ENCODE peak calls at places on chromosomes 1 and 21, in eight cellular contexts. One of them, this sample, is unnamed.
A peak's percentile ranks its signal among the peaks of the same experiment; 100 is the strongest.

GRCh38 chr1:2396059-2396458 is 4.4 kb downstream of the RER1 start:
- DNase-seq in progenitor cell of endocrine pancreas: no peak
- DNase-seq in hypothalamus: no peak
- DNase-seq in AG08396: no peak
- DNase-seq in stimulated activated CD8-positive, alpha-beta memory T cell treated with anti-CD3 and anti-CD28 coated beads, Interleukin-15, amount 100 ng/mL, for 24 hours: no peak
- DNase-seq in GM12891: no peak
- DNase-seq in CD8-positive, alpha-beta T cell: no peak
- DNase-seq in Caco-2: no peak
- DNase-seq in this sample: no peak

GRCh38 chr1:46539968-46540367 is 11.5 kb downstream of the KNCN start:
- DNase-seq in AG08396: peak; percentile 91
- DNase-seq in hypothalamus: no peak
- DNase-seq in Caco-2: no peak
- DNase-seq in stimulated activated CD8-positive, alpha-beta memory T cell treated with anti-CD3 and anti-CD28 coated beads, Interleukin-15, amount 100 ng/mL, for 24 hours: no peak
- DNase-seq in CD8-positive, alpha-beta T cell: no peak
- DNase-seq in GM12891: no peak
- DNase-seq in progenitor cell of endocrine pancreas: no peak
- DNase-seq in this sample: no peak

GRCh38 chr1:180854456-180854855 is 58.2 kb upstream of the KIAA1614 start:
- DNase-seq in AG08396: no peak
- DNase-seq in stimulated activated CD8-positive, alpha-beta memory T cell treated with anti-CD3 and anti-CD28 coated beads, Interleukin-15, amount 100 ng/mL, for 24 hours: no peak
- DNase-seq in Caco-2: peak; percentile 48
- DNase-seq in CD8-positive, alpha-beta T cell: no peak
- DNase-seq in progenitor cell of endocrine pancreas: no peak
- DNase-seq in GM12891: no peak
- DNase-seq in hypothalamus: no peak
- DNase-seq in this sample: no peak

GRCh38 chr1:27086628-27087027 is 68.3 kb downstream of the SLC9A1 start:
- DNase-seq in AG08396: no peak
- DNase-seq in progenitor cell of endocrine pancreas: no peak
- DNase-seq in GM12891: no peak
- DNase-seq in stimulated activated CD8-positive, alpha-beta memory T cell treated with anti-CD3 and anti-CD28 coated beads, Interleukin-15, amount 100 ng/mL, for 24 hours: no peak
- DNase-seq in Caco-2: no peak
- DNase-seq in hypothalamus: no peak
- DNase-seq in CD8-positive, alpha-beta T cell: no peak
- DNase-seq in this sample: no peak

GRCh38 chr1:173276922-173277800 is 70.0 kb upstream of the TNFSF4 start:
- DNase-seq in Caco-2: no peak
- DNase-seq in AG08396: no peak
- DNase-seq in hypothalamus: no peak
- DNase-seq in GM12891: no peak
- DNase-seq in stimulated activated CD8-positive, alpha-beta memory T cell treated with anti-CD3 and anti-CD28 coated beads, Interleukin-15, amount 100 ng/mL, for 24 hours: no peak
- DNase-seq in progenitor cell of endocrine pancreas: no peak
- DNase-seq in CD8-positive, alpha-beta T cell: no peak
- DNase-seq in this sample: no peak

GRCh38 chr1:21696931-21697330 is 27.8 kb upstream of the RAP1GAP start:
- DNase-seq in progenitor cell of endocrine pancreas: no peak
- DNase-seq in Caco-2: no peak
- DNase-seq in stimulated activated CD8-positive, alpha-beta memory T cell treated with anti-CD3 and anti-CD28 coated beads, Interleukin-15, amount 100 ng/mL, for 24 hours: no peak
- DNase-seq in hypothalamus: no peak
- DNase-seq in CD8-positive, alpha-beta T cell: no peak
- DNase-seq in AG08396: no peak
- DNase-seq in GM12891: no peak
- DNase-seq in this sample: no peak

GRCh38 chr1:88327391-88328267 is 356.4 kb upstream of the PKN2 start:
- DNase-seq in CD8-positive, alpha-beta T cell: no peak
- DNase-seq in hypothalamus: no peak
- DNase-seq in progenitor cell of endocrine pancreas: no peak
- DNase-seq in GM12891: no peak
- DNase-seq in stimulated activated CD8-positive, alpha-beta memory T cell treated with anti-CD3 and anti-CD28 coated beads, Interleukin-15, amount 100 ng/mL, for 24 hours: no peak
- DNase-seq in Caco-2: no peak
- DNase-seq in AG08396: peak; percentile 62
- DNase-seq in this sample: no peak

GRCh38 chr1:168447871-168448270 is 95.9 kb downstream of the XCL2 start:
- DNase-seq in hypothalamus: no peak
- DNase-seq in progenitor cell of endocrine pancreas: no peak
- DNase-seq in Caco-2: no peak
- DNase-seq in CD8-positive, alpha-beta T cell: no peak
- DNase-seq in GM12891: no peak
- DNase-seq in stimulated activated CD8-positive, alpha-beta memory T cell treated with anti-CD3 and anti-CD28 coated beads, Interleukin-15, amount 100 ng/mL, for 24 hours: no peak
- DNase-seq in AG08396: no peak
- DNase-seq in this sample: no peak

GRCh38 chr1:46043491-46044017 is 88.9 kb downstream of the PIK3R3 start:
- DNase-seq in stimulated activated CD8-positive, alpha-beta memory T cell treated with anti-CD3 and anti-CD28 coated beads, Interleukin-15, amount 100 ng/mL, for 24 hours: no peak
- DNase-seq in CD8-positive, alpha-beta T cell: no peak
- DNase-seq in progenitor cell of endocrine pancreas: no peak
- DNase-seq in GM12891: no peak
- DNase-seq in AG08396: no peak
- DNase-seq in hypothalamus: no peak
- DNase-seq in Caco-2: no peak
- DNase-seq in this sample: peak; percentile 69

GRCh38 chr1:112417985-112418607 is 22.1 kb downstream of the CTTNBP2NL start:
- DNase-seq in CD8-positive, alpha-beta T cell: no peak
- DNase-seq in AG08396: no peak
- DNase-seq in Caco-2: no peak
- DNase-seq in progenitor cell of endocrine pancreas: no peak
- DNase-seq in GM12891: no peak
- DNase-seq in stimulated activated CD8-positive, alpha-beta memory T cell treated with anti-CD3 and anti-CD28 coated beads, Interleukin-15, amount 100 ng/mL, for 24 hours: no peak
- DNase-seq in hypothalamus: no peak
- DNase-seq in this sample: no peak

GRCh38 chr1:6513296-6513928 is 21.9 kb upstream of the PLEKHG5 start:
- DNase-seq in stimulated activated CD8-positive, alpha-beta memory T cell treated with anti-CD3 and anti-CD28 coated beads, Interleukin-15, amount 100 ng/mL, for 24 hours: no peak
- DNase-seq in GM12891: no peak
- DNase-seq in progenitor cell of endocrine pancreas: no peak
- DNase-seq in Caco-2: no peak
- DNase-seq in AG08396: peak; percentile 30
- DNase-seq in hypothalamus: no peak
- DNase-seq in CD8-positive, alpha-beta T cell: no peak
- DNase-seq in this sample: no peak

GRCh38 chr21:17989780-17990179 is 170.6 kb upstream of the C21orf91 start:
- DNase-seq in Caco-2: no peak
- DNase-seq in CD8-positive, alpha-beta T cell: no peak
- DNase-seq in GM12891: no peak
- DNase-seq in hypothalamus: no peak
- DNase-seq in stimulated activated CD8-positive, alpha-beta memory T cell treated with anti-CD3 and anti-CD28 coated beads, Interleukin-15, amount 100 ng/mL, for 24 hours: no peak
- DNase-seq in AG08396: no peak
- DNase-seq in progenitor cell of endocrine pancreas: no peak
- DNase-seq in this sample: no peak

GRCh38 chr1:192477630-192478029 is 97.9 kb upstream of the RGS1 start:
- DNase-seq in hypothalamus: no peak
- DNase-seq in stimulated activated CD8-positive, alpha-beta memory T cell treated with anti-CD3 and anti-CD28 coated beads, Interleukin-15, amount 100 ng/mL, for 24 hours: no peak
- DNase-seq in GM12891: no peak
- DNase-seq in AG08396: peak; percentile 33
- DNase-seq in Caco-2: no peak
- DNase-seq in CD8-positive, alpha-beta T cell: no peak
- DNase-seq in progenitor cell of endocrine pancreas: no peak
- DNase-seq in this sample: no peak

GRCh38 chr1:118148034-118148433 is 37.0 kb downstream of the SPAG17 start:
- DNase-seq in progenitor cell of endocrine pancreas: no peak
- DNase-seq in stimulated activated CD8-positive, alpha-beta memory T cell treated with anti-CD3 and anti-CD28 coated beads, Interleukin-15, amount 100 ng/mL, for 24 hours: no peak
- DNase-seq in Caco-2: no peak
- DNase-seq in hypothalamus: no peak
- DNase-seq in GM12891: no peak
- DNase-seq in CD8-positive, alpha-beta T cell: no peak
- DNase-seq in AG08396: no peak
- DNase-seq in this sample: no peak

GRCh38 chr1:115771847-115772457 is 3.4 kb upstream of the CASQ2 start:
- DNase-seq in progenitor cell of endocrine pancreas: peak; percentile 43
- DNase-seq in CD8-positive, alpha-beta T cell: no peak
- DNase-seq in stimulated activated CD8-positive, alpha-beta memory T cell treated with anti-CD3 and anti-CD28 coated beads, Interleukin-15, amount 100 ng/mL, for 24 hours: no peak
- DNase-seq in GM12891: peak; percentile 44
- DNase-seq in Caco-2: peak; percentile 75
- DNase-seq in AG08396: peak; percentile 82
- DNase-seq in hypothalamus: peak; percentile 2
- DNase-seq in this sample: no peak

GRCh38 chr1:162627662-162628296 is 4.5 kb upstream of the DDR2 start:
- DNase-seq in hypothalamus: no peak
- DNase-seq in AG08396: no peak
- DNase-seq in CD8-positive, alpha-beta T cell: no peak
- DNase-seq in Caco-2: no peak
- DNase-seq in progenitor cell of endocrine pancreas: no peak
- DNase-seq in GM12891: no peak
- DNase-seq in stimulated activated CD8-positive, alpha-beta memory T cell treated with anti-CD3 and anti-CD28 coated beads, Interleukin-15, amount 100 ng/mL, for 24 hours: no peak
- DNase-seq in this sample: no peak

GRCh38 chr1:92736395-92736794 is 48.5 kb downstream of the EVI5 start:
- DNase-seq in stimulated activated CD8-positive, alpha-beta memory T cell treated with anti-CD3 and anti-CD28 coated beads, Interleukin-15, amount 100 ng/mL, for 24 hours: no peak
- DNase-seq in GM12891: no peak
- DNase-seq in CD8-positive, alpha-beta T cell: no peak
- DNase-seq in Caco-2: no peak
- DNase-seq in hypothalamus: no peak
- DNase-seq in progenitor cell of endocrine pancreas: no peak
- DNase-seq in AG08396: no peak
- DNase-seq in this sample: no peak

GRCh38 chr1:21865943-21866628 is 54.0 kb downstream of the LDLRAD2 start:
- DNase-seq in AG08396: no peak
- DNase-seq in stimulated activated CD8-positive, alpha-beta memory T cell treated with anti-CD3 and anti-CD28 coated beads, Interleukin-15, amount 100 ng/mL, for 24 hours: no peak
- DNase-seq in CD8-positive, alpha-beta T cell: no peak
- DNase-seq in hypothalamus: no peak
- DNase-seq in GM12891: peak; percentile 86
- DNase-seq in progenitor cell of endocrine pancreas: no peak
- DNase-seq in Caco-2: no peak
- DNase-seq in this sample: peak; percentile 78

GRCh38 chr21:24367936-24368335 is 1239.3 kb downstream of the MRPL39 start:
- DNase-seq in stimulated activated CD8-positive, alpha-beta memory T cell treated with anti-CD3 and anti-CD28 coated beads, Interleukin-15, amount 100 ng/mL, for 24 hours: no peak
- DNase-seq in CD8-positive, alpha-beta T cell: no peak
- DNase-seq in Caco-2: no peak
- DNase-seq in AG08396: no peak
- DNase-seq in progenitor cell of endocrine pancreas: no peak
- DNase-seq in GM12891: no peak
- DNase-seq in hypothalamus: no peak
- DNase-seq in this sample: no peak

GRCh38 chr1:33183306-33183705 is 1.5 kb upstream of the TRIM62 start:
- DNase-seq in AG08396: no peak
- DNase-seq in Caco-2: no peak
- DNase-seq in stimulated activated CD8-positive, alpha-beta memory T cell treated with anti-CD3 and anti-CD28 coated beads, Interleukin-15, amount 100 ng/mL, for 24 hours: no peak
- DNase-seq in progenitor cell of endocrine pancreas: no peak
- DNase-seq in hypothalamus: no peak
- DNase-seq in CD8-positive, alpha-beta T cell: no peak
- DNase-seq in GM12891: no peak
- DNase-seq in this sample: no peak

GRCh38 chr1:21622466-21623315 is 46.5 kb downstream of the RAP1GAP start:
- DNase-seq in GM12891: peak; percentile 66
- DNase-seq in stimulated activated CD8-positive, alpha-beta memory T cell treated with anti-CD3 and anti-CD28 coated beads, Interleukin-15, amount 100 ng/mL, for 24 hours: peak; percentile 26
- DNase-seq in Caco-2: no peak
- DNase-seq in hypothalamus: peak; percentile 38
- DNase-seq in CD8-positive, alpha-beta T cell: peak; percentile 52
- DNase-seq in progenitor cell of endocrine pancreas: peak; percentile 45
- DNase-seq in AG08396: peak; percentile 80
- DNase-seq in this sample: no peak

GRCh38 chr1:24705260-24706073 is 39.8 kb upstream of the CLIC4 start:
- DNase-seq in Caco-2: peak; percentile 88
- DNase-seq in hypothalamus: peak; percentile 65
- DNase-seq in AG08396: peak; percentile 94
- DNase-seq in stimulated activated CD8-positive, alpha-beta memory T cell treated with anti-CD3 and anti-CD28 coated beads, Interleukin-15, amount 100 ng/mL, for 24 hours: no peak
- DNase-seq in progenitor cell of endocrine pancreas: peak; percentile 67
- DNase-seq in CD8-positive, alpha-beta T cell: no peak
- DNase-seq in GM12891: peak; percentile 74
- DNase-seq in this sample: peak; percentile 88

GRCh38 chr1:207321790-207322530 is 482 bp downstream of the CD55 start:
- DNase-seq in Caco-2: no peak
- DNase-seq in CD8-positive, alpha-beta T cell: no peak
- DNase-seq in AG08396: no peak
- DNase-seq in stimulated activated CD8-positive, alpha-beta memory T cell treated with anti-CD3 and anti-CD28 coated beads, Interleukin-15, amount 100 ng/mL, for 24 hours: peak; percentile 21
- DNase-seq in hypothalamus: no peak
- DNase-seq in GM12891: no peak
- DNase-seq in progenitor cell of endocrine pancreas: no peak
- DNase-seq in this sample: peak; percentile 61